ENCODE peak calls at places on chromosomes 16 and 17, in eight cellular contexts. N is CD4-positive, CD25-positive, alpha-beta regulatory T cell; I is RCC 7860; J is activated CD4-positive, alpha-beta T cell treated with anti-CD3 and anti-CD28 coated beads, Interleukin-2, amount 50 U/mL, for 1 hour; Z is C1 segment of cervical spinal cord; L is stimulated activated CD4-positive, alpha-beta T cell treated with anti-CD3 and anti-CD28 coated beads, Interleukin-4, amount 100 ng/mL, for 48 hours; X is stomach; F is activated effector memory CD4-positive, alpha-beta T cell treated with Interleukin-2 at 50 U/mL for 16 hours. R is an unnamed sample.

GRCh38 chr16:89701425-89702406 is at the start of gene SPATA2L:
- DNase-seq in N (peak), I (peak), J (peak), Z (peak), L (peak), X (peak), F (peak), R (peak)

GRCh38 chr16:29765167-29766032 is 12.7 kb upstream of the ZG16 start:
- DNase-seq in N (no peak), I (no peak), J (no peak), Z (no peak), L (no peak), X (no peak), F (no peak), R (no peak)

GRCh38 chr16:80480664-80481063 is 60.1 kb upstream of the DYNLRB2 start:
- DNase-seq in N (no peak), I (no peak), J (no peak), Z (no peak), L (no peak), X (no peak), F (no peak), R (no peak)

GRCh38 chr17:32496348-32497078 is 9.7 kb downstream of the CDK5R1 start:
- DNase-seq in N (no peak), I (peak), J (no peak), Z (no peak), L (no peak), X (no peak), F (no peak), R (no peak)

GRCh38 chr17:41710472-41711090 is 1.6 kb upstream of the GAST start:
- DNase-seq in N (peak), I (peak), J (no peak), Z (no peak), L (no peak), X (no peak), F (no peak), R (no peak)

GRCh38 chr17:79948918-79949645 is 86.6 kb downstream of the TBC1D16 start:
- DNase-seq in N (no peak), I (no peak), J (no peak), Z (no peak), L (no peak), X (no peak), F (no peak), R (no peak)

GRCh38 chr17:427327-427726 is 74.7 kb upstream of the RPH3AL start:
- DNase-seq in N (no peak), I (no peak), J (no peak), Z (no peak), L (no peak), X (no peak), F (no peak), R (no peak)

GRCh38 chr16:50467943-50468748 is 80.0 kb upstream of the NKD1 start:
- DNase-seq in N (no peak), I (no peak), J (no peak), Z (no peak), L (no peak), X (peak), F (no peak), R (no peak)

GRCh38 chr17:41103896-41104295 is 1.3 kb upstream of the KRTAP4-9 start:
- DNase-seq in N (no peak), I (no peak), J (no peak), Z (no peak), L (no peak), X (no peak), F (no peak), R (no peak)

GRCh38 chr17:37283414-37283961 is 92.3 kb upstream of the C17orf78 start:
- DNase-seq in N (no peak), I (no peak), J (no peak), Z (no peak), L (no peak), X (no peak), F (no peak), R (no peak)

GRCh38 chr17:77421635-77421982 is 280.8 kb downstream of the SEC14L1 start:
- DNase-seq in N (no peak), I (no peak), J (no peak), Z (no peak), L (no peak), X (no peak), F (no peak), R (no peak)

GRCh38 chr16:56355786-56356275 is 69.5 kb downstream of the AMFR start:
- DNase-seq in N (no peak), I (no peak), J (no peak), Z (no peak), L (no peak), X (peak), F (no peak), R (peak)

GRCh38 chr17:33459078-33459940 is 166.2 kb upstream of the ASIC2 start:
- DNase-seq in N (no peak), I (no peak), J (no peak), Z (no peak), L (no peak), X (no peak), F (no peak), R (no peak)

GRCh38 chr17:8290043-8290442 is 1.6 kb downstream of the RANGRF start:
- DNase-seq in N (no peak), I (no peak), J (no peak), Z (no peak), L (no peak), X (no peak), F (no peak), R (no peak)

GRCh38 chr17:57518587-57519118 is 226.4 kb downstream of the CCDC182 start:
- DNase-seq in N (no peak), I (no peak), J (no peak), Z (no peak), L (no peak), X (no peak), F (no peak), R (no peak)